ENCODE peak calls at places on chromosomes 3 and 15, in six cellular contexts. One of them, this sample, is unnamed.

GRCh38 chr15:45645026-45645980 is 10.5 kb downstream of the SQOR start:
- ATAC-seq in heart right ventricle: peak; percentile 25
- ATAC-seq in T-cell: no peak
- ATAC-seq in activated CD4-positive, alpha-beta T cell treated with anti-CD3 and anti-CD28 coated beads for 36 hours: peak; percentile 57
- ATAC-seq in effector memory CD8-positive, alpha-beta T cell: no peak
- ATAC-seq in foreskin keratinocyte: no peak
- ATAC-seq in this sample: no peak

GRCh38 chr3:195102609-195103467 is 168.1 kb downstream of the XXYLT1 start:
- ATAC-seq in activated CD4-positive, alpha-beta T cell treated with anti-CD3 and anti-CD28 coated beads for 36 hours: no peak
- ATAC-seq in heart right ventricle: peak; percentile 38
- ATAC-seq in foreskin keratinocyte: peak; percentile 79
- ATAC-seq in effector memory CD8-positive, alpha-beta T cell: no peak
- ATAC-seq in T-cell: no peak
- ATAC-seq in this sample: no peak

GRCh38 chr3:37321863-37322262 is 147.5 kb upstream of the LRRFIP2 start:
- ATAC-seq in effector memory CD8-positive, alpha-beta T cell: no peak
- ATAC-seq in T-cell: no peak
- ATAC-seq in heart right ventricle: no peak
- ATAC-seq in foreskin keratinocyte: no peak
- ATAC-seq in activated CD4-positive, alpha-beta T cell treated with anti-CD3 and anti-CD28 coated beads for 36 hours: no peak
- ATAC-seq in this sample: no peak

GRCh38 chr3:136728918-136729317 is 23.3 kb downstream of the STAG1 start:
- ATAC-seq in foreskin keratinocyte: peak; percentile 80
- ATAC-seq in heart right ventricle: no peak
- ATAC-seq in activated CD4-positive, alpha-beta T cell treated with anti-CD3 and anti-CD28 coated beads for 36 hours: no peak
- ATAC-seq in T-cell: no peak
- ATAC-seq in effector memory CD8-positive, alpha-beta T cell: peak; percentile 18
- ATAC-seq in this sample: no peak

GRCh38 chr3:64686446-64686908 is 1.3 kb downstream of the ADAMTS9 start:
- ATAC-seq in heart right ventricle: peak; percentile 25
- ATAC-seq in foreskin keratinocyte: peak; percentile 38
- ATAC-seq in effector memory CD8-positive, alpha-beta T cell: no peak
- ATAC-seq in activated CD4-positive, alpha-beta T cell treated with anti-CD3 and anti-CD28 coated beads for 36 hours: no peak
- ATAC-seq in T-cell: no peak
- ATAC-seq in this sample: no peak

GRCh38 chr3:10119376-10119775 is 3.9 kb downstream of the BRK1 start:
- ATAC-seq in activated CD4-positive, alpha-beta T cell treated with anti-CD3 and anti-CD28 coated beads for 36 hours: no peak
- ATAC-seq in heart right ventricle: no peak
- ATAC-seq in effector memory CD8-positive, alpha-beta T cell: no peak
- ATAC-seq in foreskin keratinocyte: no peak
- ATAC-seq in T-cell: no peak
- ATAC-seq in this sample: no peak

GRCh38 chr15:100919481-100920405 is 586 bp downstream of the LRRK1 start:
- ATAC-seq in effector memory CD8-positive, alpha-beta T cell: no peak
- ATAC-seq in foreskin keratinocyte: peak; percentile 13
- ATAC-seq in heart right ventricle: no peak
- ATAC-seq in T-cell: no peak
- ATAC-seq in activated CD4-positive, alpha-beta T cell treated with anti-CD3 and anti-CD28 coated beads for 36 hours: peak; percentile 7
- ATAC-seq in this sample: peak; percentile 32

GRCh38 chr3:184880616-184881015 is 68.7 kb downstream of the VPS8 start:
- ATAC-seq in effector memory CD8-positive, alpha-beta T cell: no peak
- ATAC-seq in heart right ventricle: no peak
- ATAC-seq in activated CD4-positive, alpha-beta T cell treated with anti-CD3 and anti-CD28 coated beads for 36 hours: no peak
- ATAC-seq in T-cell: no peak
- ATAC-seq in foreskin keratinocyte: no peak
- ATAC-seq in this sample: no peak

GRCh38 chr3:148429206-148429605 is 268.5 kb upstream of the AGTR1 start:
- ATAC-seq in heart right ventricle: no peak
- ATAC-seq in T-cell: no peak
- ATAC-seq in foreskin keratinocyte: no peak
- ATAC-seq in effector memory CD8-positive, alpha-beta T cell: no peak
- ATAC-seq in activated CD4-positive, alpha-beta T cell treated with anti-CD3 and anti-CD28 coated beads for 36 hours: no peak
- ATAC-seq in this sample: no peak

GRCh38 chr3:3753416-3753815 is 45.8 kb upstream of the LRRN1 start:
- ATAC-seq in activated CD4-positive, alpha-beta T cell treated with anti-CD3 and anti-CD28 coated beads for 36 hours: no peak
- ATAC-seq in heart right ventricle: no peak
- ATAC-seq in effector memory CD8-positive, alpha-beta T cell: no peak
- ATAC-seq in T-cell: no peak
- ATAC-seq in foreskin keratinocyte: no peak
- ATAC-seq in this sample: no peak

GRCh38 chr15:58167095-58167591 is 29.0 kb downstream of the AQP9 start:
- ATAC-seq in foreskin keratinocyte: no peak
- ATAC-seq in T-cell: no peak
- ATAC-seq in effector memory CD8-positive, alpha-beta T cell: no peak
- ATAC-seq in heart right ventricle: no peak
- ATAC-seq in activated CD4-positive, alpha-beta T cell treated with anti-CD3 and anti-CD28 coated beads for 36 hours: no peak
- ATAC-seq in this sample: peak; percentile 75

GRCh38 chr3:50388021-50388719 is 28.8 kb upstream of the TMEM115 start:
- ATAC-seq in T-cell: no peak
- ATAC-seq in foreskin keratinocyte: no peak
- ATAC-seq in effector memory CD8-positive, alpha-beta T cell: no peak
- ATAC-seq in activated CD4-positive, alpha-beta T cell treated with anti-CD3 and anti-CD28 coated beads for 36 hours: no peak
- ATAC-seq in heart right ventricle: no peak
- ATAC-seq in this sample: no peak

GRCh38 chr15:57224664-57225063 is 151.6 kb upstream of the CGNL1 start:
- ATAC-seq in activated CD4-positive, alpha-beta T cell treated with anti-CD3 and anti-CD28 coated beads for 36 hours: no peak
- ATAC-seq in effector memory CD8-positive, alpha-beta T cell: no peak
- ATAC-seq in foreskin keratinocyte: no peak
- ATAC-seq in heart right ventricle: no peak
- ATAC-seq in T-cell: no peak
- ATAC-seq in this sample: no peak